ENCODE peak calls at places on chromosomes 16 and 17, in nine cellular contexts. T is A549, U is Caco-2, K is right lobe of liver, O is heart left ventricle, D is lung, V is colonic mucosa, Y is AG09309, R is fibroblast of the aortic adventitia. J is an unnamed sample.

GRCh38 chr16:62548095-62548494 is 511.9 kb upstream of the CDH8 start:
- DNase-seq in T (no peak), U (no peak), K (no peak), O (no peak), D (no peak), V (no peak), Y (no peak), R (no peak), J (no peak)

GRCh38 chr17:64269687-64270649 is 6.9 kb upstream of the TEX2 start:
- DNase-seq in T (no peak), U (no peak), K (no peak), O (no peak), D (no peak), V (no peak), Y (no peak), R (no peak), J (no peak)

GRCh38 chr16:53341787-53342186 is 92.5 kb upstream of the RBL2 start:
- DNase-seq in T (no peak), U (no peak), K (no peak), O (no peak), D (no peak), V (no peak), Y (no peak), R (no peak), J (no peak)

GRCh38 chr16:49651980-49652379 is 203.9 kb downstream of the ZNF423 start:
- DNase-seq in T (no peak), U (no peak), K (no peak), O (no peak), D (no peak), V (no peak), Y (no peak), R (no peak), J (no peak)

GRCh38 chr17:43871947-43872690 is 25.1 kb downstream of the CD300LG start:
- DNase-seq in T (no peak), U (no peak), K (no peak), O (no peak), D (peak; percentile 39), V (peak; percentile 78), Y (no peak), R (no peak), J (no peak)

GRCh38 chr17:28928061-28928460 is 23.3 kb downstream of the PHF12 start:
- DNase-seq in T (no peak), U (no peak), K (no peak), O (no peak), D (no peak), V (no peak), Y (no peak), R (peak; percentile 20), J (no peak)

GRCh38 chr16:82728901-82729300 is 102.1 kb downstream of the CDH13 start:
- DNase-seq in T (no peak), U (no peak), K (no peak), O (no peak), D (no peak), V (no peak), Y (no peak), R (no peak), J (no peak)

GRCh38 chr17:30318190-30318589 is 15.7 kb downstream of the TMIGD1 start:
- DNase-seq in T (no peak), U (no peak), K (no peak), O (no peak), D (no peak), V (no peak), Y (no peak), R (no peak), J (no peak)

GRCh38 chr16:82699711-82700495 is 73.1 kb downstream of the CDH13 start:
- DNase-seq in T (no peak), U (no peak), K (no peak), O (no peak), D (no peak), V (peak; percentile 22), Y (peak; percentile 83), R (peak; percentile 96), J (peak; percentile 54)

GRCh38 chr17:9646556-9646905 is 1.2 kb downstream of the USP43 start:
- DNase-seq in T (no peak), U (no peak), K (no peak), O (no peak), D (no peak), V (no peak), Y (no peak), R (no peak), J (no peak)

DNA sequence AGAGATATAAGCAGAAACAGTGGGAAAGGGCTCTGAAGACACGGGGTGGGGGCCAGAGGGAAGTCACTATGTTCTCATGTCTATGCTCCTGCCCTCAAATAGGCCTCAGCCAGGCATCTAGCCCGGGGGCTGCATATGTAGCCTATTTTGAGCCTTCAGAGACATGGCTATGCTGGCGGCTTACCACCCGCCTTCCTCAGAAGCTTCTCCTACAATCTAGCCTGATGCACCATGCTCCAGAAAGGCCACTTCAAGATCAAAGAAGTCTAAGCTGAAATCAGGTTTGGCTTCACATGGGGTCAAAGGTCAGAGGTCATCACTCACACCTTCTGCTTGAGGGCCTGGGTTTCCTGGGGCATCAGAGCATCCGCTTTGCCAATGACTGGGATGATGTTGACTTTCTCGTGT is 1.6 kb downstream of the SEPTIN1 start:
- DNase-seq in T (no peak), U (no peak), K (no peak), O (no peak), D (no peak), V (no peak), Y (no peak), R (no peak), J (no peak)
- H3K4me3 ChIP-seq in T (no peak overlapping the region), U (no peak overlapping the region), K (no peak overlapping the region), O (no peak overlapping the region), D (no peak overlapping the region), V (no peak overlapping the region), Y (no peak overlapping the region), R (no peak overlapping the region), J (no peak overlapping the region)

GRCh38 chr17:83052241-83052564 is 27.2 kb upstream of the METRNL start:
- DNase-seq in T (no peak), U (no peak), K (no peak), O (no peak), D (no peak), V (no peak), Y (no peak), R (no peak), J (no peak)

GRCh38 chr17:83053021-83053778 is 26.2 kb upstream of the METRNL start:
- DNase-seq in T (no peak), U (no peak), K (no peak), O (peak; percentile 61), D (no peak), V (peak; percentile 31), Y (no peak), R (peak; percentile 14), J (peak; percentile 36)

GRCh38 chr17:83054518-83055125 is 24.8 kb upstream of the METRNL start:
- DNase-seq in T (no peak), U (no peak), K (no peak), O (peak; percentile 24), D (no peak), V (no peak), Y (no peak), R (no peak), J (no peak)

GRCh38 chr17:83055911-83056582 is 23.4 kb upstream of the METRNL start:
- DNase-seq in T (peak; percentile 40), U (no peak), K (no peak), O (peak; percentile 51), D (no peak), V (no peak), Y (peak; percentile 59), R (peak; percentile 76), J (peak; percentile 19)

GRCh38 chr17:83053779-83054451 is 25.5 kb upstream of the METRNL start:
- DNase-seq in T (no peak), U (no peak), K (no peak), O (peak; percentile 71), D (peak; percentile 67), V (peak; percentile 43), Y (no peak), R (no peak), J (no peak)
- TF ChIP-seq CTCF in T (no peak), U (no peak), K (no peak), O (no peak), D (no peak), V (no peak), Y (no peak), R (no peak), J (no peak)

GRCh38 chr17:81701288-81702071 is 1.7 kb upstream of the MRPL12 start:
- DNase-seq in T (no peak), U (peak; percentile 39), K (no peak), O (no peak), D (no peak), V (no peak), Y (no peak), R (no peak), J (no peak)
- H3K4me3 ChIP-seq in T (peak overlapping the region; percentile 90), U (peak overlapping the region; percentile 86), K (peak overlapping the region; percentile 99), O (no peak overlapping the region), D (no peak overlapping the region), V (peak overlapping the region; percentile 83), Y (peak overlapping the region; percentile 8), R (peak overlapping the region; percentile 95), J (peak overlapping the region; percentile 97)

DNA sequence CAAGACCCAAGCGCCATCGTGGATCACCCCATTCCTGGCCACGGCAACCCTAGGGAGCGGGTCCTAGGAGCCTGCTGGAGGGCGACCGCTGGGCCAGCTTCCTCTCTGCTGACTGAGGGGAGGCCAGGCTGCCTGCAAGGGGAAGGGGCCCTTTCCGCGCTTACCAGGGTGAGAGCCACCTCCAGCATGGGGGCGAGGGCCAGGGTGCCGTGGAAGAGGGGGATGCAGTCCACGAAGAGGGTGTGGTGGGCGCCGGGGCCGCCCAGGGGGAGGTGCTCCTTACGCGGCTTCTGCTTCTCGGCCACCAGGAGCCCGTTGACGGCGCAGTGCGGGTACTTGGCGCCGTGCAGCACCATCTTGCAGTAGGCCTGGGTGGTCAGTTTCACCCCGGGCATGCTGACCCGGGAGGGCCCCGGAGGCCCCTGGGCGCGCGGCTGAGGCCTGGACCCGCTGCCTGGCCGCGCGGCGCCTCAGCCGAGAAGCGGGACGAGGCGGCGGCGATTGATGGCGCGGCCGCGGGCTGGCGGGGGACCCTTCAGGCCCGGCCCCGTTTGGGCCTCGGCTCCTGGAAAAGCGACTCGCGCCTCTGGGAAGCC is 345 bp downstream of the EMC8 start:
- DNase-seq in T (peak; percentile 33), U (peak; percentile 53), K (peak; percentile 66), O (peak; percentile 71), D (no peak), V (peak; percentile 29), Y (no peak), R (peak; percentile 8), J (no peak)
- TF ChIP-seq CTCF in T (no peak), U (no peak), K (no peak), O (no peak), D (no peak), V (no peak), Y (no peak), R (peak; percentile 13), J (no peak)

GRCh38 chr17:51257150-51258081 is 2.4 kb downstream of the MBTD1 start:
- DNase-seq in T (no peak), U (no peak), K (no peak), O (no peak), D (no peak), V (no peak), Y (peak; percentile 14), R (no peak), J (peak; percentile 64)
- H3K4me3 ChIP-seq in T (no peak overlapping the region), U (no peak overlapping the region), K (no peak overlapping the region), O (no peak overlapping the region), D (no peak overlapping the region), V (no peak overlapping the region), Y (no peak overlapping the region), R (peak overlapping the region; percentile 23), J (peak overlapping the region; percentile 14)

GRCh38 chr17:32444301-32445074 is at the start of gene PSMD11:
- DNase-seq in T (peak; percentile 98), U (peak; percentile 99), K (peak; percentile 99), O (peak; percentile 99), D (peak; percentile 98), V (peak; percentile 99), Y (peak; percentile 67), R (peak; percentile 94), J (peak; percentile 88)
- TF ChIP-seq CTCF in T (peak; percentile 97), U (peak; percentile 98), K (peak; percentile 99), O (peak; percentile 96), D (peak; percentile 76), V (peak; percentile 0), Y (peak; percentile 82), R (peak; percentile 90), J (peak; percentile 88)